ENCODE peak calls at places on chromosome 16, in six cellular contexts. Q is A549, D is K562, I is GM12878, S is HEK293T, Z is HepG2. C is an unnamed sample.

GRCh38 chr16:24409045-24409444 is 130.3 kb upstream of the RBBP6 start:
- DNase-seq in Q (peak; percentile 55), D (peak; percentile 6), I (no peak), S (peak; percentile 36), Z (no peak), C (no peak)

GRCh38 chr16:23145186-23145585 is 4.1 kb downstream of the USP31 start:
- DNase-seq in Q (no peak), D (no peak), I (no peak), S (no peak), Z (no peak), C (no peak)

GRCh38 chr16:7524419-7524818 is 191.8 kb downstream of the RBFOX1 start:
- DNase-seq in Q (no peak), D (no peak), I (no peak), S (no peak), Z (no peak), C (no peak)

GRCh38 chr16:48535831-48536599 is 74.0 kb downstream of the N4BP1 start:
- DNase-seq in Q (no peak), D (no peak), I (peak; percentile 72), S (no peak), Z (peak; percentile 21), C (peak; percentile 31)

GRCh38 chr16:56931253-56931768 is 631 bp upstream of the HERPUD1 start:
- DNase-seq in Q (no peak), D (peak; percentile 23), I (peak; percentile 67), S (peak; percentile 32), Z (no peak), C (no peak)

GRCh38 chr16:14013571-14014283 is 57.4 kb upstream of the MRTFB start:
- DNase-seq in Q (peak; percentile 90), D (no peak), I (no peak), S (peak; percentile 51), Z (peak; percentile 77), C (peak; percentile 93)

GRCh38 chr16:64133396-64133795 is 988.5 kb downstream of the CDH11 start:
- DNase-seq in Q (no peak), D (no peak), I (no peak), S (no peak), Z (no peak), C (no peak)

GRCh38 chr16:57023541-57024249 is 34.3 kb downstream of the NLRC5 start:
- DNase-seq in Q (no peak), D (no peak), I (no peak), S (no peak), Z (no peak), C (no peak)

GRCh38 chr16:75529959-75530358 is 5.9 kb downstream of the CHST5 start:
- DNase-seq in Q (no peak), D (no peak), I (no peak), S (no peak), Z (no peak), C (no peak)

GRCh38 chr16:84689126-84689525 is 10.7 kb upstream of the USP10 start:
- DNase-seq in Q (no peak), D (no peak), I (no peak), S (no peak), Z (no peak), C (peak; percentile 99)

GRCh38 chr16:29811170-29811895 is 660 bp upstream of the PRRT2 start:
- DNase-seq in Q (peak; percentile 97), D (peak; percentile 94), I (peak; percentile 72), S (peak; percentile 93), Z (peak; percentile 95), C (peak; percentile 98)

GRCh38 chr16:46620265-46621005 is 744 bp downstream of the SHCBP1 start:
- DNase-seq in Q (peak; percentile 7), D (peak; percentile 55), I (no peak), S (no peak), Z (no peak), C (no peak)

GRCh38 chr16:23401142-23401541 is 51.8 kb downstream of the COG7 start:
- DNase-seq in Q (no peak), D (no peak), I (no peak), S (no peak), Z (no peak), C (no peak)

GRCh38 chr16:28974007-28974436 is 556 bp upstream of the SPNS1 start:
- DNase-seq in Q (peak; percentile 73), D (peak; percentile 72), I (no peak), S (peak; percentile 75), Z (peak; percentile 70), C (peak; percentile 65)

GRCh38 chr16:62967606-62968005 is 931.4 kb upstream of the CDH8 start:
- DNase-seq in Q (no peak), D (no peak), I (no peak), S (no peak), Z (no peak), C (no peak)

GRCh38 chr16:65235339-65236177 is 113.7 kb upstream of the CDH11 start:
- DNase-seq in Q (no peak), D (no peak), I (no peak), S (no peak), Z (no peak), C (no peak)

GRCh38 chr16:67563708-67564468 is 1.6 kb downstream of the CTCF start:
- DNase-seq in Q (peak; percentile 47), D (peak; percentile 48), I (no peak), S (no peak), Z (peak; percentile 58), C (peak; percentile 88)

GRCh38 chr16:25855818-25856217 is 164.1 kb downstream of the HS3ST4 start:
- DNase-seq in Q (no peak), D (no peak), I (no peak), S (no peak), Z (no peak), C (no peak)

GRCh38 chr16:29988346-29989075 is 6.9 kb downstream of the HIRIP3 start:
- DNase-seq in Q (no peak), D (no peak), I (no peak), S (no peak), Z (no peak), C (no peak)

GRCh38 chr16:74446866-74447265 is 25.6 kb upstream of the CLEC18B start:
- DNase-seq in Q (no peak), D (no peak), I (no peak), S (no peak), Z (no peak), C (no peak)

GRCh38 chr16:87058728-87059250 is 258.4 kb downstream of the C16orf95 start:
- DNase-seq in Q (no peak), D (no peak), I (no peak), S (no peak), Z (no peak), C (no peak)

GRCh38 chr16:87062569-87063442 is 254.4 kb downstream of the C16orf95 start:
- DNase-seq in Q (peak; percentile 70), D (peak; percentile 81), I (no peak), S (peak; percentile 87), Z (peak; percentile 49), C (peak; percentile 67)

GRCh38 chr16:87061521-87061920 is 255.7 kb downstream of the C16orf95 start:
- DNase-seq in Q (no peak), D (no peak), I (no peak), S (no peak), Z (no peak), C (no peak)

GRCh38 chr16:87057951-87058560 is 259.1 kb downstream of the C16orf95 start:
- DNase-seq in Q (no peak), D (no peak), I (no peak), S (no peak), Z (no peak), C (no peak)

DNA sequence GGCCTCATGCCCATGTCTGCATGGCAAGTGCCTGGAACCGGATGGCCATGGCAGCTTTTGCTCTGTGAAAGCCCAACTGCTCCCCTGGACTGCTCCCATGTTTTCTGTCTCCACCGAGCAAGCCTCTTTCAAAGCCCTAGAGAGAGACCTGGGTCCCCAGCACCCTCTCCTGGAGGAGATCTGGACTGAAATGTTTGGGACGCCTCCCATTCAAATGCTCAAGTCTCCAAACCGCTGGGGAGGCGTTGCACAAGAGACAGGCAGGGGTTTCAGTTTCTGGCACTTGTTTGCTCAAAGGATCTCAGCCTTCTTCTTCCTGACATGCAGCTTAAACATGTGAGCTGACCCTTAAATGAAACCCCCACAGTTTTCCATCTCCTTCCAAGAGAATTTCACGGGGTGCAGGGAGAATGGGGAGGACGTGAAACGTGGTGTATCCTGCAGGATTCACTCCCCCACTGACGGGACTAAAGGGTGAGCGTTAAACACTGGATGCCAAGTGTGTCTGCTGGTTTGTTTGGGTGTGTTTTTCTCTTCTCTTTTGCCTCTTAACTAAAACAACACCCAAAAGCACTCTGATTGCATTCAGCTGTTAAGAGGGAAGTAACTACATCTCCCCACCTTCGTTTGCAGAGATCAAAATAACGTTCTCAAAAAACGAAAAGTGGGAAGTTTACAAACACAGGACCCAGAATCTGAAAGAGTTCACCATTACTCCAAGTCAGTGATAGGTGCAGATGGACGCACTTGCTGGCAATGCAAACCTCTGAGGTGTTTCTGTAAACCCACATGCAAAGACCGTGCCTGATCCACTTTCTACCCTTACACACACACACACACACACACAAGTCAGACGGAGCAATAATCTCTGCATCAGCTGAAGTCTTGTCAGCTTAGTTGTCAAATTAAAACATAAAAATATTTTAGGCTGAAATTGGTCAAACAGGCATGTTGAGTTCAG is 256.9 kb downstream of the C16orf95 start:
- DNase-seq in Q (peak; percentile 16), D (peak; percentile 25), I (no peak), S (no peak), Z (no peak), C (peak; percentile 73)
- TF ChIP-seq BHLHE40 in Q (no peak), D (no peak), I (no peak), S (no peak), Z (no peak), C (no peak)

GRCh38 chr16:69531988-69532387 is 33.8 kb upstream of the NFAT5 start:
- DNase-seq in Q (no peak), D (no peak), I (no peak), S (no peak), Z (no peak), C (no peak)

GRCh38 chr16:69537706-69538080 is 28.1 kb upstream of the NFAT5 start:
- DNase-seq in Q (no peak), D (no peak), I (no peak), S (no peak), Z (no peak), C (no peak)

GRCh38 chr16:69532761-69533459 is 32.9 kb upstream of the NFAT5 start:
- DNase-seq in Q (peak; percentile 31), D (peak; percentile 44), I (no peak), S (no peak), Z (no peak), C (no peak)

GRCh38 chr16:69534720-69535119 is 31.0 kb upstream of the NFAT5 start:
- DNase-seq in Q (no peak), D (no peak), I (no peak), S (no peak), Z (no peak), C (no peak)

GRCh38 chr16:69535123-69536050 is 30.4 kb upstream of the NFAT5 start:
- DNase-seq in Q (no peak), D (no peak), I (no peak), S (no peak), Z (no peak), C (peak; percentile 65)
- TF ChIP-seq BHLHE40 in Q (no peak), D (no peak), I (no peak), S (no peak), Z (no peak), C (no peak)

GRCh38 chr16:71647391-71647790 is 21.4 kb downstream of the MARVELD3 start:
- DNase-seq in Q (no peak), D (no peak), I (no peak), S (no peak), Z (no peak), C (no peak)
- TF ChIP-seq BHLHE40 in Q (no peak), D (no peak), I (no peak), S (no peak), Z (no peak), C (no peak)

DNA sequence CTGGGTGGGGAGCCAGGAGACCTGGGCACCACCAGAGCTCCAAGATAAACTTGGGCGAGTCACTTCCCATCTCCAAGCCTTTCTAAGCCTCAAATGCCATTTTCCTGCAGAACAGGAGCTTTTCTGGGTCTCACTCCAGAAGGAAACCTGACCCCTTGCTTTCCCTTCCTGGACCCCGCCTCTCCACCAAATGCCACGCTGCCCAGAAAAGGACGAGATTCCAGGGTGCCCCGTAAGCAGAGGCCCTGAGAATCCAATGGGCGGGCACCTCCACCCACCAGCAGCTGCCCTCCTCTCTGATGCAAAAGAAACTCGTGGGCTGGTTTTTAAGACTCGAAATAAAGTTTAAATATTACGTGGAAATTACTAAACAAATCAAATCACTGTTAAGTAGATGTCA is 31.3 kb downstream of the ZNF423 start:
- DNase-seq in Q (no peak), D (no peak), I (no peak), S (no peak), Z (no peak), C (no peak)
- TF ChIP-seq BHLHE40 in Q (no peak), D (no peak), I (no peak), S (no peak), Z (no peak), C (no peak)